ENCODE peak calls at places on chromosomes 7 and 10, in five cellular contexts. K is HCT116, V is esophagus muscularis mucosa, P is sigmoid colon, N is H1. B is an unnamed sample. For H3K27me3, the result is how much of the 10 kb centered on the place peaks cover.

GRCh38 chr10:90571876-90572275 is 286.0 kb downstream of the HTR7 start:
- DNase-seq in K (no peak), P (no peak), V (no peak), N (no peak), B (no peak)

GRCh38 chr10:119263966-119264621 is 56.7 kb downstream of the GRK5 start:
- DNase-seq in V (no peak), P (no peak), N (no peak), K (no peak), B (no peak)

GRCh38 chr10:28991738-28992270 is 297.1 kb upstream of the LYZL1 start:
- DNase-seq in P (no peak), V (peak), N (peak), K (peak), B (no peak)

GRCh38 chr7:134798155-134798554 is 18.7 kb downstream of the CALD1 start:
- DNase-seq in V (no peak), P (no peak), N (no peak), K (no peak), B (no peak)

GRCh38 chr7:73565675-73566342 is 8.3 kb upstream of the BCL7B start:
- DNase-seq in V (no peak), N (no peak), K (no peak), P (peak), B (no peak)

GRCh38 chr7:118713039-118713438 is 488.5 kb downstream of the ANKRD7 start:
- DNase-seq in P (no peak), N (no peak), V (no peak), K (no peak), B (no peak)

GRCh38 chr7:44258865-44259546 is 58.2 kb downstream of the YKT6 start:
- DNase-seq in N (no peak), K (no peak), P (no peak), V (no peak), B (no peak)

GRCh38 chr10:75476569-75476968 is 45.1 kb downstream of the LRMDA start:
- DNase-seq in P (no peak), K (no peak), N (no peak), V (no peak), B (no peak)

GRCh38 chr10:50809596-50809995 is 69.9 kb downstream of the ASAH2B start:
- DNase-seq in K (no peak), P (no peak), V (no peak), N (no peak), B (no peak)

GRCh38 chr7:36208997-36209813 is 56.2 kb downstream of the EEPD1 start:
- DNase-seq in K (no peak), P (peak), V (no peak), N (no peak), B (no peak)

GRCh38 chr10:88408111-88408510 is 175.0 kb downstream of the RNLS start:
- DNase-seq in V (no peak), K (no peak), P (no peak), N (no peak), B (no peak)

GRCh38 chr7:128040205-128040604 is 9.0 kb upstream of the LRRC4 start:
- DNase-seq in K (no peak), N (no peak), P (no peak), V (no peak), B (no peak)

GRCh38 chr10:56508562-56508961 is 147.5 kb upstream of the ZWINT start:
- DNase-seq in N (no peak), K (no peak), P (no peak), V (no peak), B (no peak)

GRCh38 chr10:4671451-4672145 is 154.4 kb upstream of the AKR1E2 start:
- DNase-seq in N (no peak), P (no peak), V (no peak), K (peak), B (no peak)

GRCh38 chr7:119233015-119233414 is 1008.5 kb downstream of the ANKRD7 start:
- DNase-seq in N (no peak), V (no peak), K (no peak), P (no peak), B (no peak)

GRCh38 chr7:19239951-19240350 is 94.7 kb upstream of the FERD3L start:
- DNase-seq in P (no peak), K (no peak), V (no peak), N (no peak), B (no peak)

GRCh38 chr7:77315102-77315501 is 101.0 kb downstream of the GSAP start:
- DNase-seq in K (no peak), V (no peak), P (no peak), N (no peak), B (no peak)

GRCh38 chr7:13017325-13017853 is 330.0 kb downstream of the ARL4A start:
- DNase-seq in K (peak), N (no peak), P (no peak), V (no peak), B (no peak)

GRCh38 chr10:110137142-110137545 is 70.3 kb upstream of the MXI1 start:
- DNase-seq in P (no peak), K (peak), N (no peak), V (peak), B (no peak)

GRCh38 chr7:17444673-17445072 is 146.2 kb downstream of the AHR start:
- DNase-seq in V (no peak), N (no peak), K (peak), P (no peak), B (no peak)

GRCh38 chr10:12193193-12193592 is 2.5 kb downstream of the NUDT5 start:
- DNase-seq in P (no peak), V (no peak), N (no peak), K (no peak), B (no peak)

GRCh38 chr10:117007080-117007479 is 2.1 kb upstream of the SHTN1 start:
- DNase-seq in V (no peak), N (no peak), P (no peak), K (peak), B (no peak)

GRCh38 chr7:100017300-100017699 is 1.9 kb downstream of the ZKSCAN1 start:
- DNase-seq in K (no peak), P (peak), V (no peak), N (no peak), B (no peak)

GRCh38 chr10:22504766-22505165 is 159.5 kb downstream of the SPAG6 start:
- DNase-seq in N (no peak), K (no peak), P (no peak), V (no peak), B (no peak)

GRCh38 chr10:22501863-22502262 is 156.6 kb downstream of the SPAG6 start:
- DNase-seq in V (peak), P (no peak), K (no peak), N (no peak), B (no peak)

GRCh38 chr10:22501412-22501811 is 156.1 kb downstream of the SPAG6 start:
- DNase-seq in N (no peak), K (no peak), P (no peak), V (peak), B (no peak)

GRCh38 chr10:22503315-22504090 is 158.2 kb downstream of the SPAG6 start:
- DNase-seq in N (no peak), V (peak), P (no peak), K (no peak), B (no peak)

DNA sequence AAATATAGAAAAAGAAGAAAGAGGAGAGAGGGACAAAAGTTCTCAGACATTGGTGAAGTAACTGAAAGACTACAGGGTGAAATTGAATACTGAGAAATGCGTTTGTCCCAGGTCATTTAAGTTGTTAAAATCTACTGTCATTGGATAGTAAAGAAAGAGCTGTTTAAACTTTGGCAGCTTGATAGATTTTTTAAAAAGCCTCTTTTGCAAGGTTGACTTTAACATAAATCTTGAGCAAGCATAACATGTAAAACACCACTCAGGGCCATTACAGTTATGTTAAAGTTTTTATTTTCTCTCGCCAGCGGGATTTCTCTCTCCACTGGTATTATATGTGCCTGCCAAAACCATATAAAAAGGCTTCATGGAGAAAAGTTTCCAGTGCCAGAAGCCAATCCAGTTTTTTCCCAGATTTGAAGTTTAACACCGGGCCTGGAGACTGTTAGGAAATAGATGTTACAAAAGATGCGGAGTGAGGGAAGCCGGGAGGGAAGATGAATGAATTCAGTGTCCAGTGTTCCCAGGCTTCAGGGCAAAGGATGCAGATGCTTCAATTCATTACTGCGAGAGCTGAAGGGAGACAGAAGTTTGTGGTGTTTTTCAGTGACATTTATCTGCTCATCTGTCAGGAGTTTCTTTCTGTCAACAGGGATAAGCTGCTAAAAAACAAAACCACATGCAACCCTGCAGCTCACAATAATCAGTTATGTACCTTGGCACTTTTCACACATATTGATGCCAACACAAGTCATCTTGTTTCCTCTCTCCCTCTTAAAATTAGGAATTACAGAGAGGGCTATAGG is 155.5 kb downstream of the SPAG6 start:
- DNase-seq in N (no peak), P (no peak), K (no peak), V (peak), B (no peak)
- TF ChIP-seq POLR2AphosphoS5 in N (no peak), P (no peak), K (no peak), V (no peak), B (no peak)

DNA sequence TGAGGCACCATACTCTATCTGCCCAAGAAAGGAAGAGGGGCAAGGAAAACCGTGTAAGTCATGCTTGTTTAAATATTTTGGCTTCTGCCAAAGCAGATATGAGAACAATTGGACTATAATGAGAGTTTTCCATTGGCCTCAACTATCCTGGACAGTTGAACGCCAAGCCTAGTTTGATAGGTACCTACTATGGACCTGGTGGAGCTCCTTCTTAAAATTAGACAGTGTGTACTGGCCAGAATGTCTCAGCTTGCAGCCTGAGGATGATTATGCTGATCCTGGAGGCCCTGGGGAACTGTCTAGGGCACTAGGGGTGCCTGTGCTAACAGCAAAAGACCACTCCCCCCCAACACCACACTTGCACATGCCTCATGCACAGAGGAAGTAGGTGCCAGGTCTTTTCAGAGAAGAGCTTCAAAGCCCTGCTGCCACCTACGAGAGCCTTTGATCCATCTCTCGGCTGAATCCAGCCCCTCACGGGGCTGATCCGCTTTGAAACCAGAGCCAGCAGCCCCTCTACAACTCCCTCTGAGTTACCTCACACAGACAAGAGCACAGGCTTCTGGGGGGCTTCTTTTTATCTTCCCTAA is 473.9 kb upstream of the GALNT17 start:
- DNase-seq in K (no peak), N (no peak), V (no peak), P (no peak), B (no peak)
- H3K27me3 ChIP-seq in K (under half), N (under half), V (under half), P (under half), B (under half)

GRCh38 chr7:30634634-30635201 is 40.0 kb downstream of the GARS1 start:
- DNase-seq in K (no peak), V (no peak), P (no peak), N (no peak), B (no peak)

GRCh38 chr7:30633223-30633622 is 38.5 kb downstream of the GARS1 start:
- DNase-seq in N (no peak), P (no peak), V (no peak), K (no peak), B (no peak)

GRCh38 chr7:30630986-30631385 is 36.3 kb downstream of the GARS1 start:
- DNase-seq in V (no peak), N (no peak), K (no peak), P (no peak), B (no peak)

GRCh38 chr7:30634193-30634626 is 39.5 kb downstream of the GARS1 start:
- DNase-seq in P (no peak), N (no peak), V (no peak), K (no peak), B (no peak)

DNA sequence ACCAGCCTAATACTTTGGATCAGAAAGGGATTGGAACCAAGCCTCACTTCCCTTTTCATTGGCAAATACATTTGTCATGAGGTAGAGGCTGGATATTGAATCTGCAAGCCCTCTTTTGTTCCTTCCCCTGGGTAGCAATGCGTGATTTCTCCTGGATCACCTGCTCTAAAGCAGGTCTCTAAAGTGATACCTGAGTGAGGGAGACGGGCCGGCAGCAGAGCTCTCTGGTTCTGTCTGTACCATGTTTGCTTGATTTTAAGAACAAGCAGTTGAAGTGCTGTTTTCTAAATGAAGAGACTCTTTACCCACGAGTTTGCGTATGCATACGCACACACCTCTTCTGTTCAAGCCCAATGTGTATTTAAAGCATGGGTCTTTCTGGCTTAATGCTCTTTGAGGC is 41.1 kb downstream of the GARS1 start:
- DNase-seq in N (no peak), P (no peak), V (no peak), K (no peak), B (no peak)
- TF ChIP-seq POLR2AphosphoS5 in N (no peak), P (no peak), V (no peak), K (no peak), B (no peak)

DNA sequence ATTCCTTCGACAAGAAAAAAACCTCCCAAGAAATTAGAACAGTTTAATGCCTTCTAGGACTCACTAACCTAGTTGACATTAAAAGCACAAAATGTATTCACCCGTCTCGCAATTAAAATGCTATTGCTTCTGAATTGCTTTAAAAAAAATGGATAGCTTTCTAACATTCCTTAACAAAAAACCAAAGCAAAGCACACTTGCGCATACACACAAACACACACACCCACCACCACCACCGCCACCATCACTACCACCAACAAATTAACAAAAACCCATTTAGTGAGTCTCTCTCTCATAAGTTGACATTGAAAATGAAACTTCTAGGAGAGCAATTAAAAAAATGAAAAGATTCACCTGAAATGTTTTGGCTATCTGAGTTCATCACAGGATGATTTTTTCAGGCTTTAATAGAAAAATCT is 3.9 kb upstream of the NKX2-3 start:
- DNase-seq in V (no peak), K (no peak), N (no peak), P (no peak), B (no peak)
- H3K27me3 ChIP-seq in V (under half), K (under half), N (half or more), P (under half), B (under half)